ENCODE peak calls at places on chromosomes 12 and 14, in seven cellular contexts. One of them, this sample, is unnamed.

GRCh38 chr14:77100961-77101360 is 2.9 kb downstream of the CIPC start:
- DNase-seq in T-helper 9 cell: no peak
- DNase-seq in omental fat pad: no peak
- DNase-seq in HEK293T: no peak
- DNase-seq in heart right ventricle: no peak
- DNase-seq in AG08396: no peak
- DNase-seq in SK-N-MC: no peak
- DNase-seq in this sample: no peak

GRCh38 chr14:31169877-31170276 is 37.7 kb downstream of the HECTD1 start:
- DNase-seq in T-helper 9 cell: no peak
- DNase-seq in omental fat pad: no peak
- DNase-seq in HEK293T: no peak
- DNase-seq in heart right ventricle: no peak
- DNase-seq in AG08396: no peak
- DNase-seq in SK-N-MC: no peak
- DNase-seq in this sample: no peak

GRCh38 chr14:86124328-86124727 is 594.4 kb downstream of the FLRT2 start:
- DNase-seq in T-helper 9 cell: no peak
- DNase-seq in omental fat pad: no peak
- DNase-seq in HEK293T: no peak
- DNase-seq in heart right ventricle: no peak
- DNase-seq in AG08396: no peak
- DNase-seq in SK-N-MC: no peak
- DNase-seq in this sample: no peak

GRCh38 chr12:53994691-53995310 is 5.2 kb upstream of the HOXC9 start:
- DNase-seq in T-helper 9 cell: no peak
- DNase-seq in omental fat pad: no peak
- DNase-seq in HEK293T: no peak
- DNase-seq in heart right ventricle: no peak
- DNase-seq in AG08396: no peak
- DNase-seq in SK-N-MC: no peak
- DNase-seq in this sample: no peak

GRCh38 chr12:111792155-111792876 is 25.6 kb downstream of the ALDH2 start:
- DNase-seq in T-helper 9 cell: no peak
- DNase-seq in omental fat pad: no peak
- DNase-seq in HEK293T: no peak
- DNase-seq in heart right ventricle: peak; percentile 68
- DNase-seq in AG08396: peak; percentile 75
- DNase-seq in SK-N-MC: no peak
- DNase-seq in this sample: no peak

GRCh38 chr14:60915781-60916180 is 65.1 kb downstream of the TRMT5 start:
- DNase-seq in T-helper 9 cell: no peak
- DNase-seq in omental fat pad: no peak
- DNase-seq in HEK293T: no peak
- DNase-seq in heart right ventricle: no peak
- DNase-seq in AG08396: no peak
- DNase-seq in SK-N-MC: no peak
- DNase-seq in this sample: no peak

GRCh38 chr12:15546102-15546701 is 223.9 kb downstream of the PTPRO start:
- DNase-seq in T-helper 9 cell: no peak
- DNase-seq in omental fat pad: no peak
- DNase-seq in HEK293T: no peak
- DNase-seq in heart right ventricle: no peak
- DNase-seq in AG08396: no peak
- DNase-seq in SK-N-MC: no peak
- DNase-seq in this sample: no peak

GRCh38 chr12:47887529-47887928 is 17.3 kb downstream of the VDR start:
- DNase-seq in T-helper 9 cell: no peak
- DNase-seq in omental fat pad: no peak
- DNase-seq in HEK293T: no peak
- DNase-seq in heart right ventricle: no peak
- DNase-seq in AG08396: no peak
- DNase-seq in SK-N-MC: no peak
- DNase-seq in this sample: no peak

GRCh38 chr12:29990971-29991370 is 207.2 kb upstream of the TMTC1 start:
- DNase-seq in T-helper 9 cell: no peak
- DNase-seq in omental fat pad: no peak
- DNase-seq in HEK293T: no peak
- DNase-seq in heart right ventricle: no peak
- DNase-seq in AG08396: no peak
- DNase-seq in SK-N-MC: no peak
- DNase-seq in this sample: no peak

GRCh38 chr12:124039276-124039675 is 66.3 kb downstream of the ZNF664 start:
- DNase-seq in T-helper 9 cell: no peak
- DNase-seq in omental fat pad: no peak
- DNase-seq in HEK293T: no peak
- DNase-seq in heart right ventricle: no peak
- DNase-seq in AG08396: peak; percentile 29
- DNase-seq in SK-N-MC: no peak
- DNase-seq in this sample: no peak

GRCh38 chr12:23895792-23896218 is 53.7 kb downstream of the SOX5 start:
- DNase-seq in T-helper 9 cell: no peak
- DNase-seq in omental fat pad: no peak
- DNase-seq in HEK293T: no peak
- DNase-seq in heart right ventricle: no peak
- DNase-seq in AG08396: no peak
- DNase-seq in SK-N-MC: no peak
- DNase-seq in this sample: no peak

GRCh38 chr12:52814710-52815155 is 817 bp upstream of the KRT4 start:
- DNase-seq in T-helper 9 cell: no peak
- DNase-seq in omental fat pad: no peak
- DNase-seq in HEK293T: no peak
- DNase-seq in heart right ventricle: no peak
- DNase-seq in AG08396: no peak
- DNase-seq in SK-N-MC: no peak
- DNase-seq in this sample: no peak

GRCh38 chr14:50230601-50231474 is 540 bp downstream of the SOS2 start:
- DNase-seq in T-helper 9 cell: no peak
- DNase-seq in omental fat pad: no peak
- DNase-seq in HEK293T: peak; percentile 41
- DNase-seq in heart right ventricle: peak; percentile 64
- DNase-seq in AG08396: peak; percentile 44
- DNase-seq in SK-N-MC: peak; percentile 30
- DNase-seq in this sample: peak; percentile 38

GRCh38 chr12:97168804-97169203 is 261.7 kb downstream of the NEDD1 start:
- DNase-seq in T-helper 9 cell: no peak
- DNase-seq in omental fat pad: no peak
- DNase-seq in HEK293T: no peak
- DNase-seq in heart right ventricle: no peak
- DNase-seq in AG08396: no peak
- DNase-seq in SK-N-MC: no peak
- DNase-seq in this sample: no peak

GRCh38 chr14:20177433-20177974 is 13.2 kb upstream of the OR11G2 start:
- DNase-seq in T-helper 9 cell: no peak
- DNase-seq in omental fat pad: no peak
- DNase-seq in HEK293T: no peak
- DNase-seq in heart right ventricle: no peak
- DNase-seq in AG08396: no peak
- DNase-seq in SK-N-MC: no peak
- DNase-seq in this sample: no peak

GRCh38 chr14:75690010-75690409 is 29.0 kb downstream of the TTLL5 start:
- DNase-seq in T-helper 9 cell: no peak
- DNase-seq in omental fat pad: no peak
- DNase-seq in HEK293T: no peak
- DNase-seq in heart right ventricle: no peak
- DNase-seq in AG08396: no peak
- DNase-seq in SK-N-MC: no peak
- DNase-seq in this sample: no peak

GRCh38 chr14:104316121-104316722 is 177.8 kb downstream of the KIF26A start:
- DNase-seq in T-helper 9 cell: no peak
- DNase-seq in omental fat pad: no peak
- DNase-seq in HEK293T: no peak
- DNase-seq in heart right ventricle: no peak
- DNase-seq in AG08396: no peak
- DNase-seq in SK-N-MC: no peak
- DNase-seq in this sample: no peak

GRCh38 chr14:61603736-61604135 is 91.6 kb upstream of the HIF1A start:
- DNase-seq in T-helper 9 cell: no peak
- DNase-seq in omental fat pad: no peak
- DNase-seq in HEK293T: no peak
- DNase-seq in heart right ventricle: no peak
- DNase-seq in AG08396: no peak
- DNase-seq in SK-N-MC: no peak
- DNase-seq in this sample: no peak

This sample was measured in gastrocnemius medialis.